ENCODE peak calls at places on chromosomes 16 and 17, in eight cellular contexts. A, Z, W, F, T, S, L and B are unnamed samples.
A peak's percentile ranks its signal among the peaks of the same experiment; 100 is the strongest.

GRCh38 chr17:55265434-55266021 is 768 bp downstream of the HLF start:
- DNase-seq in A (no peak), Z (no peak), W (peak; percentile 25), F (no peak), T (peak; percentile 41), S (no peak), L (peak; percentile 48), B (no peak)

GRCh38 chr17:44095647-44096496 is 25.3 kb downstream of the G6PC3 start:
- DNase-seq in A (peak; percentile 87), Z (no peak), W (no peak), F (peak; percentile 84), T (peak; percentile 61), S (peak; percentile 86), L (peak; percentile 75), B (peak; percentile 63)

GRCh38 chr16:15427648-15428239 is 6.6 kb upstream of the BMERB1 start:
- DNase-seq in A (no peak), Z (peak; percentile 76), W (peak; percentile 58), F (peak; percentile 90), T (peak; percentile 64), S (peak; percentile 83), L (no peak), B (peak; percentile 7)

GRCh38 chr17:50064253-50064991 is 8.5 kb downstream of the ITGA3 start:
- DNase-seq in A (no peak), Z (no peak), W (no peak), F (peak; percentile 86), T (no peak), S (peak; percentile 78), L (peak; percentile 29), B (no peak)

GRCh38 chr17:80270836-80271235 is 10.2 kb downstream of the RNF213 start:
- DNase-seq in A (no peak), Z (peak; percentile 61), W (no peak), F (peak; percentile 22), T (no peak), S (no peak), L (peak; percentile 41), B (peak; percentile 37)

GRCh38 chr17:79136596-79136995 is 62.0 kb downstream of the ENGASE start:
- DNase-seq in A (no peak), Z (no peak), W (no peak), F (no peak), T (no peak), S (no peak), L (no peak), B (no peak)

GRCh38 chr17:50052822-50053653 is 2.9 kb upstream of the ITGA3 start:
- DNase-seq in A (no peak), Z (no peak), W (no peak), F (no peak), T (no peak), S (peak; percentile 72), L (peak; percentile 43), B (no peak)

GRCh38 chr17:35433075-35433894 is 985 bp upstream of the SLFN12 start:
- DNase-seq in A (peak; percentile 54), Z (peak; percentile 85), W (peak; percentile 33), F (peak; percentile 99), T (peak; percentile 52), S (peak; percentile 88), L (peak; percentile 18), B (no peak)

GRCh38 chr16:53417011-53417410 is 17.3 kb upstream of the RBL2 start:
- DNase-seq in A (no peak), Z (no peak), W (no peak), F (peak; percentile 43), T (no peak), S (no peak), L (no peak), B (no peak)

GRCh38 chr17:7562208-7562605 is 488 bp downstream of the SENP3 start:
- DNase-seq in A (no peak), Z (peak; percentile 41), W (no peak), F (no peak), T (no peak), S (no peak), L (no peak), B (no peak)

GRCh38 chr17:34617398-34617797 is 38.0 kb downstream of the TMEM132E start:
- DNase-seq in A (no peak), Z (no peak), W (no peak), F (no peak), T (no peak), S (no peak), L (no peak), B (no peak)

GRCh38 chr16:11254913-11255736 is 879 bp downstream of the SOCS1 start:
- DNase-seq in A (peak; percentile 37), Z (peak; percentile 65), W (peak; percentile 73), F (peak; percentile 40), T (peak; percentile 51), S (peak; percentile 45), L (peak; percentile 56), B (peak; percentile 28)

GRCh38 chr16:86293897-86294296 is 216.4 kb upstream of the FOXF1 start:
- DNase-seq in A (no peak), Z (no peak), W (no peak), F (no peak), T (no peak), S (no peak), L (no peak), B (no peak)

DNA sequence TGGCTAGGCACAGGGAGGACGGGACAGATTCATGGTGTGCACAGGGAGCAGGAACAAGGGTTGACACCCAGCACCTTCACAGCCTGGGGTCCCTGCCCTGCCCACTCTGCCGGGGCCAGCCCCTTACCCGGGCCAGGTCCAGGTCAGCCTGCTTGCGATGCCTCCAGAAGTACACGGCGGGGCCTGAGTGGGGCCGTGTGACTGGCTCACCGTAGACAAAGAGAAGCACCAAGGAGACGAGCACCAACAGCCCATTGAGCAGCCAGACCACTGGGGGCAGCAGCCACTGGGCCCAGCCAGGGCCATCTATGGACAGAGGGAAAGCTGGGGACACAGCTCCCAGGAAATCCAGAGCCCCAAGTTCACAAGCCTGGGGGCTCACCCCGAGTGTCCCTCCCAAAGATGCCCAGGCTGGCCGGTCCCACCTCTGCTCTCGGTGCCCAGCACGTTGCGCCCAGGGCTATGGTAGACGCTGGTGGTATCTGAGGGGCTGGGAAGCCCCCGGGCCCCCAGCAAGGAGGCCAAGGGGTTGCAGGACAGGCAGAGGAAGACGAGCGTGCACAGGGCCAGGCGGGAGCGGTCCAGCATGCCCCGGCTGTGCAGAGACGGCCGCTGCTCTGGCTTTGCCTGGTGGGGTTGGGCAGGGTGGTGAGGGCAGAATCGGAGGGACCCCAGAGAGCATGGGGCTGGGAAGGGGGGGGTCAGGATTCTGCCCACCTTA is 19.8 kb downstream of the SREBF1 start:
- DNase-seq in A (no peak), Z (no peak), W (no peak), F (no peak), T (no peak), S (no peak), L (no peak), B (no peak)
- TF ChIP-seq CTCF in A (no peak), Z (no peak), W (no peak), F (no peak), T (no peak), S (peak; percentile 13), L (no peak), B (no peak)

GRCh38 chr16:72838999-72839398 is 208.9 kb downstream of the ZFHX3 start:
- DNase-seq in A (no peak), Z (no peak), W (no peak), F (no peak), T (no peak), S (no peak), L (no peak), B (no peak)

GRCh38 chr16:72836181-72836580 is 211.7 kb downstream of the ZFHX3 start:
- DNase-seq in A (no peak), Z (no peak), W (no peak), F (no peak), T (no peak), S (no peak), L (no peak), B (no peak)

GRCh38 chr16:72835041-72835440 is 212.9 kb downstream of the ZFHX3 start:
- DNase-seq in A (no peak), Z (no peak), W (no peak), F (no peak), T (no peak), S (no peak), L (no peak), B (no peak)

GRCh38 chr16:72837846-72838661 is 209.9 kb downstream of the ZFHX3 start:
- DNase-seq in A (no peak), Z (no peak), W (no peak), F (no peak), T (no peak), S (no peak), L (no peak), B (no peak)

DNA sequence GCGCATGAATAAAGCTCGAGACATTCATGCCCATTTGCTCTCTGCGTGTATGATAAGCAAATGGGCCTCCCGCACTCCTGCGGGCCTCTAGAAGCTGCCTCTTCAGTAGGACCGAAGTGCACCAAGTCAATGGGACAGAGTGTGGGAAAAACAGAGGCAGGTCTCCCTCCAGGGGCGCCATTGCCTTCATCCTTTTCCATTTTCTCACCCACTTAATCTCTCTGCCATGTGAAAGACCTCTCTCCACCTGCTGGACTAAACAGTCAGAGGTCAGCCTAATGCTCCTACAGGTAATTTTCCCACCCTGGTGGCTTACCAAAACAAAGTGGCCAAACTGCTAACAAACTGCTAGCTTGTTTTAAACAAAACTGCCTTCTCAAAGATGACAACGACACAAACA is 210.9 kb downstream of the ZFHX3 start:
- DNase-seq in A (no peak), Z (no peak), W (no peak), F (no peak), T (no peak), S (no peak), L (no peak), B (no peak)
- TF ChIP-seq CTCF in A (no peak), Z (no peak), W (no peak), F (no peak), T (no peak), S (no peak), L (no peak), B (no peak)

DNA sequence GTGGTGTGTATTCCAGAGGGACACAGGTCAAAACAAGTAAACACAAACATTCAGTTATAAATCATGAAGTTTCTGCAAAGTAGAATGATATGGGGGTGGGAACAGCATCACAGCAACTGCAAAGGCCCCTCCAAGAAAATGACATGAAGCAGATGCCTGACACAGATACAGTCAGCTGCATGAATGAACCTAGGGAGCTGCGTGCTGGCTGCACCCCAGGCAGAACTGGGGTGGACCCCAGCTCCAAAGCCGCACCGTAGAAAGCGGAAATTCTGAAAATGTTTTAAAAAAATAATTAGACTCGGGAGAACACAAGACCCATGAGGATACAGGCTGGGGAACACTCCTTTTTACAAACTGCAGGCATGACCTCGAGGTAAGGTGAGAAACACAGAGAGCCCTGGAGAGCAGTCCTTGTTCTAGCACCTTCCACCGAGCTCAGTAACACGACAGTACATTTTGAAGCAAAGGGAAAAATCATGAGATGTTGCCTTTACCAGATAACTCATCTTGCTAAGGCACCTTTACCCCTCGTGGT is 323.8 kb downstream of the SOX9 start:
- DNase-seq in A (no peak), Z (no peak), W (no peak), F (no peak), T (no peak), S (no peak), L (no peak), B (no peak)
- TF ChIP-seq CTCF in A (no peak), Z (no peak), W (no peak), F (no peak), T (no peak), S (no peak), L (no peak), B (no peak)

DNA sequence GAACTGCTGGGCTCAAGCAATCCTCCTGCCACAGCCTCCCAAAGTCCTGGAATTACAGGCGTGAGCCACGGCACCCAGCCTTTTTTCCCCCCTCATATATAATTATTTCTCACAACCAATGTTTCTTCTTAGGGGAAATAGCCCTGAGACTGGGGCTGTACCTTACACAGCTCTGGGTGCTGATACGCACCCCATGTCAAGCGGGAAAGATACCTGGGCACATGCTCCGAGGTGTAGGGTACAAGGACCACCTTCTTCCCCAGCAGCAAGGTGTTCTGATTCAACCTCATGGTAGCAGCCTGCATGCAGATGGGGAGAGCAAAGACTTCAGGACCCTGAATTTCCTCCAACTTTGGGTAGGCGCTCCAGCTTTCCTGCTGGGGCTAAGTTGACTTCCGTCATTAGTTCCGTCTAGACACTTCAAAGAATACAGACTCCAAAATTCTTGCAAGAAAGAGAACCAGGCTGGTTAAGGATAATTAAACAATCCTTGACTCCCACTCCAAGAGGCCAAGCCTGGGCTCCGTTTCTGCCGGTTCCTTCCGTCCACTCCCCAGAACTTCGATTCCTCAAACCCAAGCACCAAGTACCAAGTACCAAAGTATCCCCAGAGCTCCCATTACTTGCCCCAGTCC is 619 bp downstream of the NAT9 start:
- DNase-seq in A (no peak), Z (no peak), W (no peak), F (no peak), T (no peak), S (no peak), L (no peak), B (no peak)
- TF ChIP-seq CTCF in A (no peak), Z (no peak), W (no peak), F (no peak), T (no peak), S (no peak), L (no peak), B (no peak)